ENCODE peak calls at places on chromosomes 7 and 10, in nine cellular contexts. C is hepatocyte; A is lung; S is CD8-positive, alpha-beta memory T cell; U is colonic mucosa; F is body of pancreas; Z is fibroblast of lung; K is NT2/D1; P is tibial nerve. D is an unnamed sample. For H3K4me1, the result is how much of the 10 kb centered on the place peaks cover.

GRCh38 chr10:65497837-65498236 is 1428.0 kb upstream of the LRRTM3 start:
- DNase-seq in A (no peak), S (no peak), K (no peak), F (no peak), U (no peak), P (no peak), Z (no peak), C (no peak), D (no peak)

GRCh38 chr10:2948127-2948854 is 119.1 kb upstream of the PFKP start:
- DNase-seq in Z (no peak), F (no peak), K (no peak), P (no peak), C (no peak), S (no peak), A (no peak), U (no peak), D (no peak)

GRCh38 chr10:26554246-26554645 is 116.1 kb downstream of the APBB1IP start:
- DNase-seq in U (no peak), C (no peak), P (no peak), Z (no peak), S (no peak), F (no peak), K (no peak), A (no peak), D (no peak)

GRCh38 chr7:12493866-12494265 is 76.7 kb upstream of the SCIN start:
- DNase-seq in P (no peak), U (no peak), C (no peak), A (no peak), Z (peak), F (no peak), S (no peak), K (no peak), D (no peak)

GRCh38 chr7:41163991-41164390 is 538.9 kb downstream of the INHBA start:
- DNase-seq in F (no peak), C (no peak), Z (peak), U (no peak), K (no peak), S (no peak), A (no peak), P (no peak), D (no peak)

GRCh38 chr7:22255834-22256233 is 101.1 kb downstream of the RAPGEF5 start:
- DNase-seq in K (no peak), C (peak), P (no peak), Z (no peak), A (no peak), U (no peak), F (peak), S (no peak), D (no peak)

GRCh38 chr7:139716156-139716942 is 61.4 kb downstream of the HIPK2 start:
- DNase-seq in U (no peak), Z (no peak), C (no peak), F (no peak), P (no peak), S (no peak), K (no peak), A (no peak), D (no peak)

GRCh38 chr7:31100445-31100844 is 48.3 kb downstream of the ADCYAP1R1 start:
- DNase-seq in P (no peak), C (no peak), F (no peak), S (no peak), A (no peak), Z (peak), U (no peak), K (no peak), D (no peak)

GRCh38 chr10:14407567-14407966 is 76.8 kb upstream of the FRMD4A start:
- DNase-seq in F (no peak), P (no peak), C (no peak), Z (peak), S (no peak), A (no peak), K (no peak), U (no peak), D (no peak)

GRCh38 chr7:84162125-84162524 is 32.5 kb downstream of the SEMA3A start:
- DNase-seq in S (no peak), P (no peak), K (no peak), A (no peak), F (no peak), C (no peak), U (no peak), Z (no peak), D (no peak)

GRCh38 chr10:110918269-110918632 is 729 bp downstream of the BBIP1 start:
- DNase-seq in A (peak), K (peak), S (peak), P (peak), C (peak), U (peak), Z (peak), F (peak), D (no peak)

GRCh38 chr7:96320437-96320836 is 1.5 kb downstream of the SLC25A13 start:
- DNase-seq in S (no peak), P (no peak), U (no peak), A (no peak), C (no peak), Z (no peak), K (no peak), F (no peak), D (no peak)

DNA sequence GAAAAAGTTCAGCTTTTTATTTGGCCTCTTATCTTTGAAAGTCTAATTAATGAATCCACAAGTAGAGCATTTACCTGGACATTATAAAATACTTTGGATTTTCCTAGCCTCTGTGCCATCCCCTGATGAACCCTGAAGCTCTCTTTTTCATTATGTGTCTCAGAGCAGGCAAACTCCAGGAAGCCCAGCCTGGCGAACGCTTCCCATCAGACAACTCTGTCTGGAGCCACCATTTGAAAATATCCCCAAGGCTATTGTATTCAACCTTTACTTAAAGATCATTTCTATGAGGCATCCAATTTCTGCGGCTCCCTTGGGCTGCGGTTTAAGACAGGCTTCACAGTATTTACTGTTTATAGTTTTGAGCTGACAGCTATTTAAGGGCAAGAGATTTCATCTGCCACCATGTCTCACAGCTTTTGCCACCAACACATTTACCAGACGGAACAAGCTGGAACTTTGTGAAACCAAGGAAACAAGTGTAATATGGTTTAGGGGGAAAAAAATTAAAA is 257.2 kb upstream of the GLI3 start:
- DNase-seq in P (no peak), U (no peak), Z (peak), S (no peak), C (no peak), K (no peak), F (no peak), A (no peak), D (no peak)
- H3K4me3 ChIP-seq in P (no peak), U (no peak), Z (peak), S (no peak), C (no peak), K (no peak), F (no peak), A (no peak), D (no peak)

GRCh38 chr10:122459586-122460273 is 1.6 kb upstream of the HTRA1 start:
- DNase-seq in S (no peak), P (no peak), K (no peak), F (no peak), C (no peak), A (no peak), Z (peak), U (no peak), D (no peak)

GRCh38 chr10:122460891-122461293 is 461 bp upstream of the HTRA1 start:
- DNase-seq in P (no peak), F (no peak), S (no peak), K (no peak), C (no peak), Z (peak), A (no peak), U (no peak), D (no peak)

GRCh38 chr10:122462533-122463465 is 1.4 kb downstream of the HTRA1 start:
- DNase-seq in P (no peak), S (no peak), F (peak), K (no peak), A (no peak), Z (peak), C (peak), U (peak), D (peak)

GRCh38 chr10:122461729-122462532 is 578 bp downstream of the HTRA1 start:
- DNase-seq in C (peak), S (no peak), Z (peak), U (no peak), K (no peak), A (no peak), P (no peak), F (peak), D (no peak)

GRCh38 chr10:122461367-122461728 is at the start of gene HTRA1:
- DNase-seq in P (peak), Z (peak), U (peak), K (no peak), A (peak), C (no peak), F (peak), S (no peak), D (peak)
- H3K4me1 ChIP-seq in P (under half), Z (under half), U (under half), K (under half), A (under half), C (under half), F (under half), S (under half), D (under half)

DNA sequence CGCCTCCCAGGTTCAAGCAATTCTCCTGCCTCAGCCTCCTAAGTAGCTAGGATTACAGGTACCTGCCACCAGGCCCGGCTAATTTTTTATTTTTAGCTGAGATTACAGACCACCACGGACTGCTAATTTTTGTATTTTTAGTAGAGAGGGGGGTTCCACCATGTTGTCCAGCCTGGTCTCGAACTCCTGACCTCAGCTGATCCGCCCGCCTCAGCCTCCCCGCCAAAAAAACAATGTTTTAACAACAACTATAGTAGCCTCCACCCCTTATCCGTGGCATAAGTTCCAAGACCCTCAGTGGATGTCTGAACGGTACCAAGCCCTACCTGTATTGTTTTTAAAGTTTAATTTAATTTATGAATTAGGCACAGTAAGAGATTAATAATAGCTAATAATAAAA is 48.2 kb downstream of the GNA12 start:
- DNase-seq in K (no peak), P (no peak), Z (no peak), F (no peak), S (no peak), C (no peak), A (no peak), U (no peak), D (no peak)
- H3K4me3 ChIP-seq in K (no peak), P (no peak), Z (peak), F (no peak), S (no peak), C (no peak), A (no peak), U (no peak), D (peak)

GRCh38 chr10:28400678-28401077 is 97.8 kb upstream of the MPP7 start:
- DNase-seq in U (no peak), P (no peak), C (no peak), F (no peak), K (no peak), S (no peak), A (no peak), Z (no peak), D (no peak)

GRCh38 chr10:28403090-28403489 is 100.2 kb upstream of the MPP7 start:
- DNase-seq in C (no peak), K (no peak), S (no peak), F (no peak), U (no peak), P (no peak), Z (peak), A (no peak), D (no peak)

GRCh38 chr10:28397229-28397628 is 94.4 kb upstream of the MPP7 start:
- DNase-seq in C (no peak), K (no peak), Z (no peak), P (no peak), A (no peak), F (no peak), U (no peak), S (no peak), D (no peak)

GRCh38 chr10:28396317-28396716 is 93.5 kb upstream of the MPP7 start:
- DNase-seq in P (no peak), F (no peak), C (no peak), S (no peak), A (no peak), Z (no peak), U (no peak), K (no peak), D (no peak)

GRCh38 chr10:28400176-28400575 is 97.3 kb upstream of the MPP7 start:
- DNase-seq in F (no peak), C (no peak), Z (no peak), A (no peak), K (no peak), U (peak), S (no peak), P (no peak), D (no peak)
- H3K4me1 ChIP-seq in F (under half), C (under half), Z (under half), A (under half), K (under half), U (under half), S (under half), P (under half), D (under half)

GRCh38 chr7:2614646-2615330 is 17.0 kb upstream of the TTYH3 start:
- DNase-seq in U (no peak), Z (no peak), C (no peak), F (peak), K (no peak), P (no peak), S (no peak), A (no peak), D (no peak)
- H3K4me3 ChIP-seq in U (no peak), Z (peak), C (no peak), F (no peak), K (no peak), P (no peak), S (no peak), A (no peak), D (no peak)

GRCh38 chr10:124708922-124709520 is 35.2 kb downstream of the FAM53B start:
- DNase-seq in U (no peak), C (no peak), P (no peak), S (no peak), F (no peak), A (no peak), K (peak), Z (no peak), D (no peak)
- H3K4me1 ChIP-seq in U (under half), C (under half), P (half or more), S (half or more), F (under half), A (under half), K (under half), Z (under half), D (under half)

D was measured in heart left ventricle.